ENCODE peak calls at places on chromosomes 3 and 15, in nine cellular contexts. One of them, this sample, is unnamed.
A peak's percentile ranks its signal among the peaks of the same experiment; 100 is the strongest.

GRCh38 chr3:106103383-106103782 is 234.6 kb upstream of the CBLB start:
- DNase-seq in PC-3: no peak
- DNase-seq in body of pancreas: no peak
- DNase-seq in stomach: no peak
- DNase-seq in AG09319: no peak
- DNase-seq in progenitor cell of endocrine pancreas: no peak
- DNase-seq in astrocyte of the spinal cord: no peak
- DNase-seq in B cell: no peak
- DNase-seq in HFF-Myc: no peak
- DNase-seq in this sample: no peak

GRCh38 chr3:184562146-184562861 is 719 bp downstream of the EPHB3 start:
- DNase-seq in PC-3: peak; percentile 21
- DNase-seq in AG09319: no peak
- DNase-seq in body of pancreas: no peak
- DNase-seq in astrocyte of the spinal cord: no peak
- DNase-seq in HFF-Myc: no peak
- DNase-seq in progenitor cell of endocrine pancreas: no peak
- DNase-seq in stomach: no peak
- DNase-seq in B cell: peak; percentile 79
- DNase-seq in this sample: no peak

GRCh38 chr3:121431717-121432517 is 113.9 kb downstream of the POLQ start:
- DNase-seq in AG09319: peak; percentile 8
- DNase-seq in PC-3: peak; percentile 17
- DNase-seq in astrocyte of the spinal cord: peak; percentile 76
- DNase-seq in progenitor cell of endocrine pancreas: no peak
- DNase-seq in body of pancreas: no peak
- DNase-seq in stomach: no peak
- DNase-seq in B cell: peak; percentile 41
- DNase-seq in HFF-Myc: peak; percentile 11
- DNase-seq in this sample: no peak

GRCh38 chr15:66132251-66132816 is 121.2 kb downstream of the MEGF11 start:
- DNase-seq in stomach: no peak
- DNase-seq in PC-3: no peak
- DNase-seq in B cell: no peak
- DNase-seq in body of pancreas: no peak
- DNase-seq in progenitor cell of endocrine pancreas: no peak
- DNase-seq in AG09319: no peak
- DNase-seq in astrocyte of the spinal cord: no peak
- DNase-seq in HFF-Myc: no peak
- DNase-seq in this sample: no peak

GRCh38 chr3:126344380-126345041 is 12.7 kb downstream of the KLF15 start:
- DNase-seq in HFF-Myc: no peak
- DNase-seq in progenitor cell of endocrine pancreas: peak; percentile 3
- DNase-seq in stomach: peak; percentile 18
- DNase-seq in body of pancreas: no peak
- DNase-seq in B cell: no peak
- DNase-seq in PC-3: no peak
- DNase-seq in astrocyte of the spinal cord: no peak
- DNase-seq in AG09319: no peak
- DNase-seq in this sample: no peak

GRCh38 chr15:58830556-58830955 is 59.5 kb downstream of the MINDY2 start:
- DNase-seq in AG09319: peak; percentile 7
- DNase-seq in B cell: no peak
- DNase-seq in astrocyte of the spinal cord: no peak
- DNase-seq in stomach: no peak
- DNase-seq in PC-3: no peak
- DNase-seq in body of pancreas: no peak
- DNase-seq in progenitor cell of endocrine pancreas: no peak
- DNase-seq in HFF-Myc: no peak
- DNase-seq in this sample: no peak

GRCh38 chr3:143135150-143135549 is 15.6 kb downstream of the CHST2 start:
- DNase-seq in progenitor cell of endocrine pancreas: no peak
- DNase-seq in PC-3: peak; percentile 87
- DNase-seq in body of pancreas: no peak
- DNase-seq in HFF-Myc: peak; percentile 97
- DNase-seq in stomach: no peak
- DNase-seq in AG09319: peak; percentile 76
- DNase-seq in astrocyte of the spinal cord: peak; percentile 95
- DNase-seq in B cell: no peak
- DNase-seq in this sample: peak; percentile 95

GRCh38 chr15:64324513-64324912 is 31.5 kb downstream of the CSNK1G1 start:
- DNase-seq in progenitor cell of endocrine pancreas: no peak
- DNase-seq in PC-3: no peak
- DNase-seq in stomach: no peak
- DNase-seq in B cell: no peak
- DNase-seq in astrocyte of the spinal cord: no peak
- DNase-seq in AG09319: no peak
- DNase-seq in HFF-Myc: no peak
- DNase-seq in body of pancreas: no peak
- DNase-seq in this sample: no peak

GRCh38 chr3:175146258-175146657 is 287.1 kb downstream of the NAALADL2 start:
- DNase-seq in AG09319: no peak
- DNase-seq in B cell: no peak
- DNase-seq in progenitor cell of endocrine pancreas: no peak
- DNase-seq in PC-3: peak; percentile 50
- DNase-seq in stomach: no peak
- DNase-seq in body of pancreas: no peak
- DNase-seq in astrocyte of the spinal cord: peak; percentile 41
- DNase-seq in HFF-Myc: no peak
- DNase-seq in this sample: peak; percentile 12

GRCh38 chr3:83928391-83928790 is 1030.4 kb upstream of the CADM2 start:
- DNase-seq in AG09319: no peak
- DNase-seq in HFF-Myc: no peak
- DNase-seq in stomach: no peak
- DNase-seq in progenitor cell of endocrine pancreas: no peak
- DNase-seq in B cell: no peak
- DNase-seq in PC-3: peak; percentile 71
- DNase-seq in astrocyte of the spinal cord: no peak
- DNase-seq in body of pancreas: no peak
- DNase-seq in this sample: peak; percentile 29

GRCh38 chr3:147419062-147419701 is 10.0 kb downstream of the ZIC1 start:
- DNase-seq in HFF-Myc: peak; percentile 10
- DNase-seq in PC-3: no peak
- DNase-seq in AG09319: no peak
- DNase-seq in B cell: peak; percentile 6
- DNase-seq in astrocyte of the spinal cord: peak; percentile 99
- DNase-seq in body of pancreas: peak; percentile 38
- DNase-seq in stomach: no peak
- DNase-seq in progenitor cell of endocrine pancreas: no peak
- DNase-seq in this sample: no peak

GRCh38 chr15:41981373-41982132 is 9.2 kb upstream of the EHD4 start:
- DNase-seq in body of pancreas: no peak
- DNase-seq in progenitor cell of endocrine pancreas: no peak
- DNase-seq in HFF-Myc: no peak
- DNase-seq in PC-3: no peak
- DNase-seq in B cell: no peak
- DNase-seq in AG09319: no peak
- DNase-seq in astrocyte of the spinal cord: no peak
- DNase-seq in stomach: peak; percentile 36
- DNase-seq in this sample: no peak

GRCh38 chr15:41983621-41984571 is 11.5 kb upstream of the EHD4 start:
- DNase-seq in stomach: peak; percentile 24
- DNase-seq in body of pancreas: no peak
- DNase-seq in B cell: no peak
- DNase-seq in AG09319: no peak
- DNase-seq in progenitor cell of endocrine pancreas: no peak
- DNase-seq in HFF-Myc: no peak
- DNase-seq in PC-3: no peak
- DNase-seq in astrocyte of the spinal cord: no peak
- DNase-seq in this sample: no peak

GRCh38 chr15:41984622-41985021 is 12.3 kb upstream of the EHD4 start:
- DNase-seq in HFF-Myc: no peak
- DNase-seq in progenitor cell of endocrine pancreas: no peak
- DNase-seq in astrocyte of the spinal cord: no peak
- DNase-seq in stomach: no peak
- DNase-seq in PC-3: no peak
- DNase-seq in B cell: no peak
- DNase-seq in body of pancreas: no peak
- DNase-seq in AG09319: no peak
- DNase-seq in this sample: no peak

GRCh38 chr15:41982133-41982930 is 10.0 kb upstream of the EHD4 start:
- DNase-seq in B cell: no peak
- DNase-seq in stomach: peak; percentile 23
- DNase-seq in body of pancreas: no peak
- DNase-seq in astrocyte of the spinal cord: no peak
- DNase-seq in HFF-Myc: no peak
- DNase-seq in progenitor cell of endocrine pancreas: no peak
- DNase-seq in AG09319: no peak
- DNase-seq in PC-3: no peak
- DNase-seq in this sample: no peak

DNA sequence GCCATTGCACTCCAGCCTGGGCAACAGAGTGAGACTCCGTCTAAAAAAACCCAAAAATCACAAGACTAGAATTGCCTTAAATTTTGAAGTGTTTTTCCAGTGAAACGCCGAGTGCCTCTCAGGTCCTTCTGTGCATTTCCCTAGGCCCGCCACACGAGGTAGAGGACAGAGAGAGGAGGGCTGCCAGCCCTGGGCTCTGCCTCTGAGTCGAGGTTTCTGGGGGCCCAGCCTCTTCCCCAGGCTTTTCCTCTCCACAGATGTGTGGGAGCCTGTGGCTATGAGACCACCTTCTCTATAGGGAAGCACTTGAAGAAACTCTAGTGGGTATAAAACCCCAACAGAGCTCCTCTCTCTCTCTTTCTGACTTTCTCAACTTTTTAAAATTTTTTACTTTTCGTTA is 10.9 kb upstream of the EHD4 start:
- DNase-seq in B cell: no peak
- DNase-seq in progenitor cell of endocrine pancreas: no peak
- DNase-seq in PC-3: no peak
- DNase-seq in body of pancreas: no peak
- DNase-seq in HFF-Myc: no peak
- DNase-seq in AG09319: no peak
- DNase-seq in stomach: no peak
- DNase-seq in astrocyte of the spinal cord: no peak
- DNase-seq in this sample: no peak
- TF ChIP-seq CTCF in B cell: no peak
- TF ChIP-seq CTCF in progenitor cell of endocrine pancreas: no peak
- TF ChIP-seq CTCF in PC-3: no peak
- TF ChIP-seq CTCF in body of pancreas: no peak
- TF ChIP-seq CTCF in HFF-Myc: no peak
- TF ChIP-seq CTCF in AG09319: no peak
- TF ChIP-seq CTCF in stomach: no peak
- TF ChIP-seq CTCF in astrocyte of the spinal cord: no peak
- TF ChIP-seq CTCF in this sample: no peak

GRCh38 chr3:125191730-125192129 is 20.8 kb downstream of the SLC12A8 start:
- DNase-seq in stomach: no peak
- DNase-seq in HFF-Myc: no peak
- DNase-seq in PC-3: no peak
- DNase-seq in body of pancreas: no peak
- DNase-seq in B cell: no peak
- DNase-seq in AG09319: no peak
- DNase-seq in astrocyte of the spinal cord: no peak
- DNase-seq in progenitor cell of endocrine pancreas: no peak
- DNase-seq in this sample: no peak

GRCh38 chr3:125191256-125191655 is 21.3 kb downstream of the SLC12A8 start:
- DNase-seq in HFF-Myc: no peak
- DNase-seq in body of pancreas: no peak
- DNase-seq in astrocyte of the spinal cord: peak; percentile 40
- DNase-seq in PC-3: no peak
- DNase-seq in B cell: no peak
- DNase-seq in AG09319: no peak
- DNase-seq in stomach: no peak
- DNase-seq in progenitor cell of endocrine pancreas: no peak
- DNase-seq in this sample: no peak

GRCh38 chr3:125192190-125193035 is 20.1 kb downstream of the SLC12A8 start:
- DNase-seq in stomach: no peak
- DNase-seq in PC-3: no peak
- DNase-seq in astrocyte of the spinal cord: no peak
- DNase-seq in body of pancreas: no peak
- DNase-seq in progenitor cell of endocrine pancreas: no peak
- DNase-seq in B cell: peak; percentile 45
- DNase-seq in HFF-Myc: no peak
- DNase-seq in AG09319: no peak
- DNase-seq in this sample: no peak

GRCh38 chr3:125194061-125194848 is 18.3 kb downstream of the SLC12A8 start:
- DNase-seq in body of pancreas: no peak
- DNase-seq in B cell: no peak
- DNase-seq in HFF-Myc: no peak
- DNase-seq in PC-3: no peak
- DNase-seq in AG09319: no peak
- DNase-seq in stomach: no peak
- DNase-seq in astrocyte of the spinal cord: peak; percentile 14
- DNase-seq in progenitor cell of endocrine pancreas: no peak
- DNase-seq in this sample: peak; percentile 16

DNA sequence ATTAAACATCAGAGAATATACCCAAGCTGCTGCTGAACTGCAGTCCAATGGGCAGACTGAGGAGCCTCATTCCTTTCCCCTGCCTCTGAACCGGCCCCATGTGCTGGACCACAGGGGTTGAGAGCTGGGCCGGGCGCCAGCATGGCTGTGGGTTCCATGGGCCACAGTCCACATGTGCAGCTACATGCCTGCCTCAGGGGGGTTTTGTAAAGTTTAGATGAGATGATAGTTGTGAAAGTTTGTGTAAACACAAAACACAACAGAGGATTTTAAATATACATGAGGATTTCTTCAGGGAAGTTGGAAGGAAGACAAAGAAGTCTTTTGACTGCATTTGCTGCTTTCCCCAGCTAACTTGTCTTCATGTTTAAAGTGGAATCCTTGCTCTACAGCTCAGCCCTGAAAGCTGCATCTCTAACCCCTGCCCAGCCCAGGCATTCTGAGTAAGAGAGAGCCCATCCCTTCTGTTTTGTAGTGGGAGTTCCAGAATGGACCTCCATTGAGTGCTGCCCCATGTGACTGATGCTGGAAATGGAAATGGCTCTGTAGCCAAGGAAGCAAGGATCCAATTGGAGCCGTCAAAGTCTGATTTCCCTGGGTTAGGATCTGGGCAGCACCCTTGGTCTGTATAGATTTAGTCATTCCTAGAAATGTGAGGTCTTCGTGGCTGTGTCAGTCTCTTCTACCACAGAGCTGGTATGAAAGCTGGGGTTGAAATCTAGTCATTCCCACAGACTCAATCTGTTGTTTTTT is 17.5 kb downstream of the SLC12A8 start:
- DNase-seq in progenitor cell of endocrine pancreas: no peak
- DNase-seq in astrocyte of the spinal cord: peak; percentile 87
- DNase-seq in body of pancreas: no peak
- DNase-seq in PC-3: no peak
- DNase-seq in HFF-Myc: peak; percentile 72
- DNase-seq in AG09319: peak; percentile 83
- DNase-seq in B cell: no peak
- DNase-seq in stomach: no peak
- DNase-seq in this sample: no peak
- TF ChIP-seq CTCF in progenitor cell of endocrine pancreas: no peak
- TF ChIP-seq CTCF in astrocyte of the spinal cord: peak; percentile 7
- TF ChIP-seq CTCF in body of pancreas: no peak
- TF ChIP-seq CTCF in PC-3: no peak
- TF ChIP-seq CTCF in HFF-Myc: no peak
- TF ChIP-seq CTCF in AG09319: no peak
- TF ChIP-seq CTCF in B cell: no peak
- TF ChIP-seq CTCF in stomach: no peak
- TF ChIP-seq CTCF in this sample: no peak

GRCh38 chr15:85800460-85801123 is 5.9 kb upstream of the KLHL25 start:
- DNase-seq in B cell: no peak
- DNase-seq in AG09319: no peak
- DNase-seq in PC-3: peak; percentile 93
- DNase-seq in HFF-Myc: no peak
- DNase-seq in astrocyte of the spinal cord: peak; percentile 67
- DNase-seq in stomach: peak; percentile 91
- DNase-seq in progenitor cell of endocrine pancreas: no peak
- DNase-seq in body of pancreas: peak; percentile 91
- DNase-seq in this sample: peak; percentile 86
- TF ChIP-seq CTCF in B cell: no peak
- TF ChIP-seq CTCF in AG09319: no peak
- TF ChIP-seq CTCF in PC-3: peak; percentile 40
- TF ChIP-seq CTCF in HFF-Myc: no peak
- TF ChIP-seq CTCF in astrocyte of the spinal cord: no peak
- TF ChIP-seq CTCF in stomach: peak; percentile 46
- TF ChIP-seq CTCF in progenitor cell of endocrine pancreas: no peak
- TF ChIP-seq CTCF in body of pancreas: peak; percentile 87
- TF ChIP-seq CTCF in this sample: peak; percentile 29

GRCh38 chr15:91224750-91225380 is 124.8 kb downstream of the SV2B start:
- DNase-seq in progenitor cell of endocrine pancreas: peak; percentile 22
- DNase-seq in B cell: no peak
- DNase-seq in stomach: no peak
- DNase-seq in astrocyte of the spinal cord: peak; percentile 15
- DNase-seq in PC-3: peak; percentile 66
- DNase-seq in body of pancreas: peak; percentile 16
- DNase-seq in HFF-Myc: peak; percentile 2
- DNase-seq in AG09319: no peak
- DNase-seq in this sample: peak; percentile 68
- TF ChIP-seq CTCF in progenitor cell of endocrine pancreas: peak; percentile 83
- TF ChIP-seq CTCF in B cell: peak; percentile 64
- TF ChIP-seq CTCF in stomach: peak; percentile 56
- TF ChIP-seq CTCF in astrocyte of the spinal cord: peak; percentile 63
- TF ChIP-seq CTCF in PC-3: peak; percentile 79
- TF ChIP-seq CTCF in body of pancreas: peak; percentile 78
- TF ChIP-seq CTCF in HFF-Myc: peak; percentile 54
- TF ChIP-seq CTCF in AG09319: peak; percentile 50
- TF ChIP-seq CTCF in this sample: peak; percentile 60